ENCODE peak calls at places on chromosomes 12 and 14, in four cellular contexts. A is activated naive CD4-positive, alpha-beta T cell; B is ELR; H is neural progenitor cell. Z is an unnamed sample.

GRCh38 chr14:31124197-31124596 is 83.4 kb downstream of the HECTD1 start:
- DNase-seq in A (no peak), B (no peak), H (no peak), Z (no peak)

GRCh38 chr12:68291396-68292036 is 38.1 kb upstream of the IL22 start:
- DNase-seq in A (no peak), B (peak; percentile 8), H (no peak), Z (peak; percentile 38)

GRCh38 chr14:35051796-35052195 is 5.7 kb downstream of the FAM177A1 start:
- DNase-seq in A (no peak), B (no peak), H (no peak), Z (peak; percentile 11)

GRCh38 chr12:9721394-9722092 is 11.4 kb downstream of the CLECL1 start:
- DNase-seq in A (no peak), B (peak; percentile 38), H (no peak), Z (peak; percentile 56)

GRCh38 chr14:54572316-54572715 is 5.4 kb downstream of the SAMD4A start:
- DNase-seq in A (no peak), B (peak; percentile 70), H (peak; percentile 65), Z (peak; percentile 32)

GRCh38 chr14:85811340-85811739 is 281.4 kb downstream of the FLRT2 start:
- DNase-seq in A (no peak), B (no peak), H (no peak), Z (no peak)

GRCh38 chr14:103284574-103285467 is 49.2 kb upstream of the EIF5 start:
- DNase-seq in A (no peak), B (peak; percentile 57), H (no peak), Z (peak; percentile 46)

GRCh38 chr12:70443274-70443673 is 77.2 kb downstream of the KCNMB4 start:
- DNase-seq in A (no peak), B (peak; percentile 40), H (no peak), Z (peak; percentile 69)

GRCh38 chr14:103748539-103748867 is 32.9 kb downstream of the ZFYVE21 start:
- DNase-seq in A (no peak), B (no peak), H (no peak), Z (no peak)

GRCh38 chr12:32266756-32267155 is 132.6 kb upstream of the FGD4 start:
- DNase-seq in A (no peak), B (no peak), H (no peak), Z (no peak)

GRCh38 chr12:29157486-29157946 is 8.4 kb downstream of the FAR2 start:
- DNase-seq in A (no peak), B (no peak), H (no peak), Z (peak; percentile 62)

GRCh38 chr14:100820945-100821344 is 5.0 kb upstream of the MEG3 start:
- DNase-seq in A (no peak), B (no peak), H (no peak), Z (no peak)

GRCh38 chr12:31589896-31590729 is 823 bp downstream of the DENND5B start:
- DNase-seq in A (no peak), B (peak; percentile 85), H (peak; percentile 84), Z (peak; percentile 73)

GRCh38 chr12:113088971-113089756 is 32.6 kb downstream of the DTX1 start:
- DNase-seq in A (no peak), B (no peak), H (no peak), Z (no peak)

GRCh38 chr14:63204407-63205280 is at the start of gene RHOJ:
- DNase-seq in A (no peak), B (peak; percentile 14), H (peak; percentile 83), Z (peak; percentile 24)

GRCh38 chr12:80877706-80878384 is 59.9 kb downstream of the LIN7A start:
- DNase-seq in A (no peak), B (no peak), H (no peak), Z (no peak)

GRCh38 chr14:53567236-53567785 is 389.3 kb downstream of the BMP4 start:
- DNase-seq in A (no peak), B (no peak), H (no peak), Z (peak; percentile 7)

GRCh38 chr12:57630891-57631433 is 2.0 kb downstream of the B4GALNT1 start:
- DNase-seq in A (no peak), B (no peak), H (peak; percentile 1), Z (no peak)

GRCh38 chr14:101508196-101508947 is 52.9 kb upstream of the DIO3 start:
- DNase-seq in A (no peak), B (no peak), H (no peak), Z (no peak)

GRCh38 chr14:75648066-75648838 is 12.4 kb downstream of the ERG28 start:
- DNase-seq in A (no peak), B (peak; percentile 93), H (no peak), Z (peak; percentile 93)

GRCh38 chr14:93940437-93940836 is 13.3 kb downstream of the FAM181A start:
- DNase-seq in A (no peak), B (no peak), H (no peak), Z (no peak)

GRCh38 chr14:81329640-81330385 is 70.3 kb downstream of the STON2 start:
- DNase-seq in A (no peak), B (no peak), H (no peak), Z (no peak)

GRCh38 chr12:118058881-118059644 is 1.9 kb downstream of the WSB2 start:
- DNase-seq in A (no peak), B (peak; percentile 69), H (no peak), Z (peak; percentile 26)

GRCh38 chr12:88643685-88644084 is 63.4 kb upstream of the KITLG start:
- DNase-seq in A (no peak), B (no peak), H (no peak), Z (no peak)

GRCh38 chr14:94129111-94129757 is at the start of gene IFI27L2:
- DNase-seq in A (peak; percentile 32), B (peak; percentile 94), H (peak; percentile 94), Z (peak; percentile 76)

GRCh38 chr12:38502420-38502819 is 185.8 kb downstream of the ALG10B start:
- DNase-seq in A (no peak), B (no peak), H (no peak), Z (no peak)

GRCh38 chr12:5796171-5797091 is 148.6 kb downstream of the ANO2 start:
- DNase-seq in A (no peak), B (peak; percentile 40), H (peak; percentile 83), Z (peak; percentile 8)

GRCh38 chr12:120229071-120229582 is 28.2 kb upstream of the RPLP0 start:
- DNase-seq in A (no peak), B (no peak), H (no peak), Z (no peak)